ENCODE peak calls at places on chromosome 22, in eight cellular contexts. One of them, this sample, is unnamed.

GRCh38 chr22:17782158-17782557 is 7.9 kb upstream of the BID start:
- DNase-seq in K562: no peak
- DNase-seq in H1: no peak
- DNase-seq in GM12878: no peak
- DNase-seq in HCT116: no peak
- DNase-seq in SK-N-SH: no peak
- DNase-seq in HepG2: no peak
- DNase-seq in GM23338: no peak
- DNase-seq in this sample: no peak

GRCh38 chr22:42865536-42865935 is 8.5 kb upstream of the ARFGAP3 start:
- DNase-seq in K562: no peak
- DNase-seq in HepG2: no peak
- DNase-seq in GM12878: no peak
- DNase-seq in H1: no peak
- DNase-seq in HCT116: no peak
- DNase-seq in SK-N-SH: no peak
- DNase-seq in GM23338: no peak
- DNase-seq in this sample: no peak

GRCh38 chr22:26658671-26659478 is 1.5 kb downstream of the MIAT start:
- DNase-seq in SK-N-SH: peak; percentile 76
- DNase-seq in GM12878: no peak
- DNase-seq in GM23338: peak; percentile 99
- DNase-seq in HCT116: peak; percentile 88
- DNase-seq in H1: peak; percentile 85
- DNase-seq in K562: peak; percentile 82
- DNase-seq in HepG2: no peak
- DNase-seq in this sample: peak; percentile 52

GRCh38 chr22:23404689-23405365 is 175.3 kb downstream of the IGLL1 start:
- DNase-seq in K562: no peak
- DNase-seq in H1: no peak
- DNase-seq in SK-N-SH: no peak
- DNase-seq in HepG2: peak; percentile 35
- DNase-seq in GM12878: no peak
- DNase-seq in GM23338: peak; percentile 58
- DNase-seq in HCT116: no peak
- DNase-seq in this sample: peak; percentile 11

GRCh38 chr22:40654522-40655167 is 18.1 kb upstream of the MRTFA start:
- DNase-seq in K562: peak; percentile 31
- DNase-seq in HCT116: no peak
- DNase-seq in HepG2: no peak
- DNase-seq in GM12878: no peak
- DNase-seq in SK-N-SH: peak; percentile 64
- DNase-seq in H1: no peak
- DNase-seq in GM23338: peak; percentile 39
- DNase-seq in this sample: peak; percentile 60

GRCh38 chr22:25843660-25844275 is 101.8 kb downstream of the MYO18B start:
- DNase-seq in HepG2: no peak
- DNase-seq in HCT116: no peak
- DNase-seq in H1: no peak
- DNase-seq in GM23338: no peak
- DNase-seq in GM12878: no peak
- DNase-seq in SK-N-SH: no peak
- DNase-seq in K562: no peak
- DNase-seq in this sample: no peak

GRCh38 chr22:24066872-24067271 is 55.8 kb downstream of the CABIN1 start:
- DNase-seq in HepG2: no peak
- DNase-seq in SK-N-SH: no peak
- DNase-seq in H1: no peak
- DNase-seq in K562: no peak
- DNase-seq in GM12878: no peak
- DNase-seq in GM23338: no peak
- DNase-seq in HCT116: no peak
- DNase-seq in this sample: no peak

GRCh38 chr22:17218341-17218740 is 894 bp downstream of the ADA2 start:
- DNase-seq in SK-N-SH: no peak
- DNase-seq in GM12878: no peak
- DNase-seq in HCT116: no peak
- DNase-seq in H1: no peak
- DNase-seq in K562: no peak
- DNase-seq in HepG2: no peak
- DNase-seq in GM23338: no peak
- DNase-seq in this sample: no peak

GRCh38 chr22:48491451-48491941 is 1336.2 kb downstream of the BRD1 start:
- DNase-seq in GM12878: no peak
- DNase-seq in K562: no peak
- DNase-seq in SK-N-SH: no peak
- DNase-seq in H1: no peak
- DNase-seq in HCT116: no peak
- DNase-seq in GM23338: no peak
- DNase-seq in HepG2: no peak
- DNase-seq in this sample: no peak

GRCh38 chr22:29346659-29347058 is 31.2 kb upstream of the RASL10A start:
- DNase-seq in K562: no peak
- DNase-seq in H1: no peak
- DNase-seq in HCT116: no peak
- DNase-seq in GM12878: no peak
- DNase-seq in HepG2: no peak
- DNase-seq in SK-N-SH: no peak
- DNase-seq in GM23338: no peak
- DNase-seq in this sample: no peak

DNA sequence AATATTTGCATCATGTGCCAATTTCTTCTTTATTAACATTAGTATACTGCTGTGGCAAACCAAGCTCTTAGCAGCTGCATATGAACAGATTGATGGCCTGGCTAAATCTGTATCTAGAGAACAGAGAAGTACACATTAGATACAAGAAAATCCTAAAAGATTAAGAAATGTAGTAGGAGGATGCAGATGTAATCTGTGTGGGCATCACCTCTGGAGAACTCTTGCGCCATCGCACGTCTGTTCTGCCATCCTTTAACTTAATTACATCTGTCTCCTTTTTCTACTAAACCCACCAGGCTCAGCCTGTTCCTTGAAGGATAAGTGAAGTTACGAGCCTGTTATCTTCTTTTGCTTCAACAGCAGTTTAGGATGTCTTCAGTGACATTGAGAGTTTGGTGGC is 196.4 kb upstream of the PITPNB start:
- DNase-seq in GM23338: no peak
- DNase-seq in H1: no peak
- DNase-seq in HCT116: no peak
- DNase-seq in K562: no peak
- DNase-seq in GM12878: no peak
- DNase-seq in HepG2: no peak
- DNase-seq in SK-N-SH: no peak
- DNase-seq in this sample: no peak
- H2AFZ ChIP-seq in GM23338: no peak overlapping the region
- H2AFZ ChIP-seq in H1: no peak overlapping the region
- H2AFZ ChIP-seq in HCT116: no peak overlapping the region
- H2AFZ ChIP-seq in K562: no peak overlapping the region
- H2AFZ ChIP-seq in GM12878: no peak overlapping the region
- H2AFZ ChIP-seq in HepG2: no peak overlapping the region
- H2AFZ ChIP-seq in SK-N-SH: no peak overlapping the region
- H2AFZ ChIP-seq in this sample: no peak overlapping the region

GRCh38 chr22:45235101-45235777 is 5.5 kb downstream of the KIAA0930 start:
- DNase-seq in SK-N-SH: no peak
- DNase-seq in HCT116: no peak
- DNase-seq in H1: no peak
- DNase-seq in K562: no peak
- DNase-seq in HepG2: no peak
- DNase-seq in GM12878: peak; percentile 81
- DNase-seq in GM23338: no peak
- DNase-seq in this sample: no peak
- TF ChIP-seq POLR2AphosphoS5 in SK-N-SH: no peak
- TF ChIP-seq POLR2AphosphoS5 in HCT116: no peak
- TF ChIP-seq POLR2AphosphoS5 in H1: no peak
- TF ChIP-seq POLR2AphosphoS5 in K562: no peak
- TF ChIP-seq POLR2AphosphoS5 in HepG2: no peak
- TF ChIP-seq POLR2AphosphoS5 in GM12878: peak; percentile 75
- TF ChIP-seq POLR2AphosphoS5 in GM23338: no peak
- TF ChIP-seq POLR2AphosphoS5 in this sample: no peak

GRCh38 chr22:19718255-19719054 is 4.2 kb downstream of the SEPTIN5 start:
- DNase-seq in K562: peak; percentile 98
- DNase-seq in GM12878: no peak
- DNase-seq in SK-N-SH: no peak
- DNase-seq in GM23338: no peak
- DNase-seq in HepG2: no peak
- DNase-seq in H1: no peak
- DNase-seq in HCT116: no peak
- DNase-seq in this sample: no peak

GRCh38 chr22:19720150-19720827 is 3.0 kb upstream of the GP1BB start:
- DNase-seq in HepG2: no peak
- DNase-seq in H1: no peak
- DNase-seq in GM12878: no peak
- DNase-seq in SK-N-SH: no peak
- DNase-seq in GM23338: no peak
- DNase-seq in K562: no peak
- DNase-seq in HCT116: no peak
- DNase-seq in this sample: no peak

GRCh38 chr22:19719488-19720021 is 3.8 kb upstream of the GP1BB start:
- DNase-seq in HCT116: no peak
- DNase-seq in K562: no peak
- DNase-seq in SK-N-SH: no peak
- DNase-seq in GM12878: no peak
- DNase-seq in HepG2: no peak
- DNase-seq in H1: no peak
- DNase-seq in GM23338: no peak
- DNase-seq in this sample: no peak

GRCh38 chr22:19717691-19718254 is 3.5 kb downstream of the SEPTIN5 start:
- DNase-seq in GM12878: no peak
- DNase-seq in GM23338: peak; percentile 63
- DNase-seq in HCT116: no peak
- DNase-seq in SK-N-SH: peak; percentile 97
- DNase-seq in H1: no peak
- DNase-seq in K562: no peak
- DNase-seq in HepG2: no peak
- DNase-seq in this sample: peak; percentile 62

DNA sequence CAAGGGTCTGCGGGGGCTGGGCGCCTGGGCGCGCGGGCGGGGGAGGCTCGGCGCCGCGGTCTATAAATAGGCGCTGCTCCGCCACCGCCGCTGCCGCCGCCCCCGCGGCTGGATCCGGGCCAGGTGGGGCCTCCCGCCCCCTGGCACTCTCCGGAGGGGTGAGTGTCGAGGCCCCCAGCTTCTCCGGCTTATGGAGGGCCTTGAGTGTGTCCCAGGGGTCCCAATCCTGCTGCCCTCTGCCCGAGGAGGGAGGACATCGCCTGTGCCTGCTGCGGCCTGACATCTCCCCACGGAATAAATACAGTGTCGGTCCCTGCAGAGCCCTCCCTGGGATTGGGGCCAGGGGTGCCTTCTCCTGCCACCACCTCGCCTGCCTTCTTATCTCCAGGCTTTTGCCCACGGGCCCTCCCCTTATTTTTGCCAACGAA is 4.3 kb upstream of the GP1BB start:
- DNase-seq in HCT116: no peak
- DNase-seq in GM12878: no peak
- DNase-seq in K562: peak; percentile 94
- DNase-seq in HepG2: no peak
- DNase-seq in H1: no peak
- DNase-seq in SK-N-SH: no peak
- DNase-seq in GM23338: no peak
- DNase-seq in this sample: no peak
- H2AFZ ChIP-seq in HCT116: no peak overlapping the region
- H2AFZ ChIP-seq in GM12878: no peak overlapping the region
- H2AFZ ChIP-seq in K562: peak overlapping the region; percentile 94
- H2AFZ ChIP-seq in HepG2: no peak overlapping the region
- H2AFZ ChIP-seq in H1: no peak overlapping the region
- H2AFZ ChIP-seq in SK-N-SH: no peak overlapping the region
- H2AFZ ChIP-seq in GM23338: no peak overlapping the region
- H2AFZ ChIP-seq in this sample: no peak overlapping the region

GRCh38 chr22:39234867-39235687 is 9.7 kb downstream of the PDGFB start:
- DNase-seq in HCT116: no peak
- DNase-seq in GM23338: no peak
- DNase-seq in K562: no peak
- DNase-seq in SK-N-SH: no peak
- DNase-seq in H1: no peak
- DNase-seq in GM12878: no peak
- DNase-seq in HepG2: no peak
- DNase-seq in this sample: peak; percentile 70
- TF ChIP-seq POLR2AphosphoS5 in HCT116: no peak
- TF ChIP-seq POLR2AphosphoS5 in GM23338: no peak
- TF ChIP-seq POLR2AphosphoS5 in K562: no peak
- TF ChIP-seq POLR2AphosphoS5 in SK-N-SH: no peak
- TF ChIP-seq POLR2AphosphoS5 in H1: no peak
- TF ChIP-seq POLR2AphosphoS5 in GM12878: no peak
- TF ChIP-seq POLR2AphosphoS5 in HepG2: no peak
- TF ChIP-seq POLR2AphosphoS5 in this sample: peak; percentile 62

DNA sequence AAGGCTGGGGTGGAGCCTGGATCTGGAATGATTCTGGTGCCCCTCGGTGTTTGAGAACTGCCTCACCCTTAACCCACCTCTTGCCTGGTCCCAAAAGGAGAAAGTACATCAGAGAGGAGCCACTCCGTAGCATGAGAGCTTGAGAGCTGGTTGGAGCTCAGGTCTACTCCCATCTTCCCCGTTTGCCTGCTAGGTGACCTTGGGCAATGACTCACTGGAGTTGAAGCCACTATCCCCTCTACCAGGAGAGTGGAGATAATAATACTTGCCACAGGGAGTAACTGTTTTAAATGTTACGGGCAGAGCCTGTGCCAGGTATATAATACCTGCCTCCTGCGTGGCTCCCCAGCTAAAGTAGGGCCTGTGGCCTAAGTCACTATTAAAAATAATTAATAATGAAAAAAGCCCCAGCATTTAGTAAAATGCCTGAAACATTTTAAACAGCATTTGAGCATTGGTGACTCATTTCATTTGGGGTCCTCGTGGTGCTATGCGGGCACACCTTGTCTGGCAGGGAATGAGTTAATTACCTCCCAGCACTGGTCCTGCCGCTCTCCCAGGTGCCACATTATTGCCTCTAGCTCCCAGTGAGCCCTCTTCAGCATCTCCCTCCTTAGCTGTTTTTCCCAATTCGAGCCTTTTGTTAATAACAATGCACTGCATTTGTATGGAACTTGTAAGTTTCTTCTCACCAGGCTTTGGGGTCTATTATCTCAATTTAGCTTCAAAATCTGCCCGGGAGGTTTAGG is 22.5 kb downstream of the CYTH4 start:
- DNase-seq in HCT116: no peak
- DNase-seq in GM23338: peak; percentile 34
- DNase-seq in H1: no peak
- DNase-seq in K562: peak; percentile 32
- DNase-seq in GM12878: no peak
- DNase-seq in SK-N-SH: no peak
- DNase-seq in HepG2: peak; percentile 22
- DNase-seq in this sample: peak; percentile 34
- H2AFZ ChIP-seq in HCT116: no peak overlapping the region
- H2AFZ ChIP-seq in GM23338: no peak overlapping the region
- H2AFZ ChIP-seq in H1: no peak overlapping the region
- H2AFZ ChIP-seq in K562: peak overlapping the region; percentile 68
- H2AFZ ChIP-seq in GM12878: no peak overlapping the region
- H2AFZ ChIP-seq in SK-N-SH: no peak overlapping the region
- H2AFZ ChIP-seq in HepG2: no peak overlapping the region
- H2AFZ ChIP-seq in this sample: no peak overlapping the region